ENCODE peak calls at places on chromosomes 3 and 15, in ten cellular contexts. V is CD8-positive, alpha-beta T cell; Q is suprapubic skin; P is lower lobe of right lung; M is right atrium auricular region; O is transverse colon; C is brain microvascular endothelial cell; H is Peyer's patch; L is H9; S is esophagus squamous epithelium. Y is an unnamed sample.

GRCh38 chr3:89372456-89372855 is 265.0 kb downstream of the EPHA3 start:
- DNase-seq in O (no peak), V (no peak), M (no peak), C (no peak), L (no peak), P (no peak), H (no peak), S (no peak), Q (no peak), Y (peak; percentile 17)

GRCh38 chr15:82587805-82588204 is 47.5 kb upstream of the RPS17 start:
- DNase-seq in P (no peak), M (no peak), L (peak; percentile 34), O (no peak), C (no peak), V (no peak), H (no peak), S (no peak), Q (no peak), Y (no peak)

GRCh38 chr3:75260-75659 is 121.3 kb upstream of the CHL1 start:
- DNase-seq in P (no peak), H (no peak), C (no peak), Q (no peak), O (no peak), V (no peak), L (no peak), M (no peak), S (no peak), Y (no peak)

GRCh38 chr3:95939235-95939824 is 875.1 kb upstream of the EPHA6 start:
- DNase-seq in V (no peak), C (no peak), M (no peak), H (no peak), O (no peak), Q (no peak), P (no peak), L (no peak), S (no peak), Y (no peak)

GRCh38 chr3:176633511-176633910 is 563.8 kb downstream of the TBL1XR1 start:
- DNase-seq in S (no peak), V (no peak), P (no peak), Q (no peak), O (no peak), H (no peak), M (no peak), L (peak; percentile 61), C (no peak), Y (no peak)

GRCh38 chr3:70096376-70097055 is 97.0 kb downstream of the SAMMSON start:
- DNase-seq in V (no peak), M (no peak), P (no peak), Q (no peak), H (no peak), C (no peak), L (no peak), S (no peak), O (no peak), Y (no peak)

GRCh38 chr15:90930861-90931629 is 1.3 kb downstream of the HDDC3 start:
- DNase-seq in V (no peak), M (no peak), P (no peak), O (no peak), H (no peak), C (no peak), S (no peak), L (no peak), Q (no peak), Y (peak; percentile 17)

GRCh38 chr3:81910244-81910852 is 148.9 kb upstream of the GBE1 start:
- DNase-seq in L (no peak), P (no peak), O (no peak), S (no peak), Q (no peak), H (no peak), C (peak; percentile 8), V (no peak), M (no peak), Y (peak; percentile 13)

GRCh38 chr15:52462806-52463360 is 65.8 kb downstream of the MYO5A start:
- DNase-seq in Q (no peak), M (no peak), O (no peak), H (no peak), S (no peak), V (no peak), P (no peak), C (no peak), L (no peak), Y (no peak)

GRCh38 chr15:52464478-52464877 is 64.2 kb downstream of the MYO5A start:
- DNase-seq in Q (no peak), V (no peak), M (no peak), C (no peak), S (no peak), L (no peak), P (no peak), O (no peak), H (no peak), Y (no peak)

GRCh38 chr15:52466134-52466701 is 62.5 kb downstream of the MYO5A start:
- DNase-seq in S (peak; percentile 21), V (no peak), O (peak; percentile 78), C (no peak), P (peak; percentile 72), H (no peak), L (peak; percentile 68), Q (no peak), M (no peak), Y (no peak)

GRCh38 chr15:52464040-52464439 is 64.6 kb downstream of the MYO5A start:
- DNase-seq in Q (no peak), V (no peak), O (no peak), H (no peak), M (no peak), S (no peak), C (no peak), L (no peak), P (no peak), Y (no peak)

DNA sequence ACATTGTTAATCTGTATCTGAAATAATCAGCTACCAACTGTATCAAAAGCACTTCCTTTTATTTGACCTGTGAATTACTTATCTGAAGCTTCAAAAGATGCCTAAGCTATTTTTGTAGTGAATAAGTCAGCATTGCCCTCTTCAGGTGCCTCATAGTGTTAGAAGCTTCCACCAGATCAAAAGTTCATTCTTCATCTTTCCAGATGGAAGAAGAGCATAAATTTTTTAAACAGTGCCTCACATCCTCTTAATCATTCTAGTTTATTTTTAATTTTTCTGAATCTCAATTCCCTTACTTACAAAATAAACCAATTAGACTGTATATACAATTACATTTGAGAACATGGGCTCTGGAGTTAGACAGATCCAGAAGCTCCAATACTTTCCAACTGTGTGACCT is 65.0 kb downstream of the MYO5A start:
- DNase-seq in V (no peak), M (no peak), S (no peak), P (no peak), C (no peak), Q (no peak), L (no peak), H (no peak), O (no peak), Y (no peak)
- H3K27ac ChIP-seq in V (no peak overlapping the region), M (no peak overlapping the region), S (no peak overlapping the region), P (no peak overlapping the region), C (no peak overlapping the region), Q (no peak overlapping the region), L (no peak overlapping the region), H (peak overlapping the region; percentile 31), O (peak overlapping the region; percentile 58), Y (no peak overlapping the region)

GRCh38 chr3:105493305-105493892 is 126.7 kb downstream of the ALCAM start:
- DNase-seq in C (no peak), Q (no peak), P (no peak), S (no peak), O (no peak), M (no peak), H (no peak), L (no peak), V (no peak), Y (no peak)

GRCh38 chr3:105496343-105496742 is 129.6 kb downstream of the ALCAM start:
- DNase-seq in M (no peak), H (no peak), P (no peak), C (no peak), S (no peak), Q (no peak), O (no peak), L (no peak), V (no peak), Y (no peak)

GRCh38 chr3:105490045-105490444 is 123.3 kb downstream of the ALCAM start:
- DNase-seq in S (no peak), P (no peak), H (no peak), M (no peak), O (no peak), C (peak; percentile 37), V (no peak), Q (no peak), L (no peak), Y (no peak)

GRCh38 chr3:105497381-105497780 is 130.7 kb downstream of the ALCAM start:
- DNase-seq in P (no peak), Q (no peak), O (no peak), H (no peak), V (no peak), C (no peak), M (no peak), L (no peak), S (no peak), Y (no peak)

GRCh38 chr3:105495021-105495420 is 128.3 kb downstream of the ALCAM start:
- DNase-seq in M (no peak), H (no peak), O (no peak), C (peak; percentile 57), Q (no peak), V (no peak), L (no peak), S (no peak), P (no peak), Y (no peak)
- TF ChIP-seq CTCF in M (no peak), H (no peak), O (no peak), C (peak; percentile 2), Q (no peak), V (no peak), L (no peak), S (no peak), P (no peak), Y (no peak)

DNA sequence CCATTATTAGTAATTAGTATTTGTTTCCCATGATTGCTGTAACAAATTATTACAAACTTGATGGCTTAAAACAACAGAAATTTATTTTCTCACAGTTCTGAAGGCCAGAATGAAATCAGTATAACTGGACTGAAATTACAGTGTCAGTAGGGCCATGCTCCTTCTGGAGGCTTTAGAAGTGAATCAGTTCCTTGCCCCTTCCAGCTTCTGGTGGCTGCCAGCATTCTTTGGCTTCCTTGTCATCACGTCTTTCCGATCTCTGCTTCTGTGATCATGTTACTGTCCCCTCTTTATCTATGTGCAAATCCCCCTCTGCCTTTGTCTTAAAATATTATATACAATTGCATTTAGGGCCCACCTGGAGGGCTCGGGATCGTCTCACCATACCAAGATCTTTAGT is 92.0 kb downstream of the FOXB1 start:
- DNase-seq in Q (no peak), P (no peak), M (no peak), S (no peak), L (no peak), H (no peak), V (no peak), O (no peak), C (peak; percentile 71), Y (no peak)
- H3K27ac ChIP-seq in Q (no peak overlapping the region), P (no peak overlapping the region), M (no peak overlapping the region), S (no peak overlapping the region), L (no peak overlapping the region), H (no peak overlapping the region), V (no peak overlapping the region), O (no peak overlapping the region), C (peak overlapping the region; percentile 93), Y (no peak overlapping the region)

DNA sequence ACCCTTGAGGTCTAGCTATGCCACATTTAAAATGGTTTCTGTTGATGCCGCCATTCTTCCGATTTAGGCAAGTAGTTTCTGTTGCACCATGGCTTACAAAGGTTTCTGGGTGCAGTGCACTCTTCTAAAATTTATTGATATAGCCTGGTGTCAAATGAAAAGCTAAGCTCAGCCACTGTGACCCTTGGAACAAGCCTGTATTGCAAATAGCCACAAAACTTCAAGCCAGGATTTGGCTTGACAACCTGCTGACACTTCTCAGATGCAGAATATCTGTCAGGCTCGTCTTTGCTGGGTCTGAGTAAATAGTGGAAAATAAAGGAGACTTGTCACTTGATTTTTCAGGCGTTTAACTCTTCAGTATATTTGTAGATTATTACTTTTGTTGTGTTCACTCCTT is 871.8 kb downstream of the OTOL1 start:
- DNase-seq in V (no peak), H (no peak), L (no peak), Q (no peak), P (no peak), M (no peak), S (no peak), O (no peak), C (no peak), Y (no peak)
- TF ChIP-seq CTCF in V (no peak), H (no peak), L (no peak), Q (no peak), P (no peak), M (no peak), S (no peak), O (no peak), C (no peak), Y (no peak)

Y was measured in RWPE1.